ENCODE peak calls at places on chromosomes 2 and 18, in seven cellular contexts. P is A172; K is NCI-H524; S is IMR-90; T is tibial nerve; B is CD4-positive, alpha-beta memory T cell; L is iPS-NIHi11. C is an unnamed sample.

GRCh38 chr2:65349863-65350262 is 82.5 kb downstream of the SPRED2 start:
- DNase-seq in S (peak), B (no peak), P (peak), L (peak), T (peak), K (peak), C (peak)

GRCh38 chr18:74836296-74837139 is 238.8 kb downstream of the ZNF407 start:
- DNase-seq in B (no peak), P (peak), S (peak), K (peak), T (no peak), L (peak), C (no peak)

GRCh38 chr2:120613742-120614481 is 121.8 kb upstream of the GLI2 start:
- DNase-seq in L (no peak), B (no peak), P (no peak), T (no peak), S (peak), K (no peak), C (no peak)

GRCh38 chr2:181823405-181823804 is 68.1 kb upstream of the ITPRID2 start:
- DNase-seq in B (no peak), T (no peak), P (no peak), K (no peak), L (no peak), S (peak), C (no peak)

GRCh38 chr18:41577529-41577928 is 377.5 kb upstream of the PIK3C3 start:
- DNase-seq in P (no peak), K (no peak), T (no peak), B (no peak), S (no peak), L (no peak), C (no peak)

GRCh38 chr2:239157766-239158165 is 243.1 kb downstream of the HDAC4 start:
- DNase-seq in B (no peak), S (peak), P (peak), T (peak), K (no peak), L (peak), C (no peak)

GRCh38 chr18:48612511-48612910 is 73.7 kb downstream of the CTIF start:
- DNase-seq in K (no peak), T (no peak), L (no peak), P (no peak), S (no peak), B (no peak), C (no peak)

GRCh38 chr2:106098664-106099063 is 95.4 kb downstream of the UXS1 start:
- DNase-seq in P (no peak), S (no peak), T (no peak), K (no peak), B (no peak), L (no peak), C (no peak)

GRCh38 chr2:222904557-222905258 is 43.9 kb downstream of the ACSL3 start:
- DNase-seq in B (no peak), K (no peak), P (peak), T (no peak), L (no peak), S (peak), C (no peak)

GRCh38 chr2:112147796-112148195 is 9.6 kb downstream of the FBLN7 start:
- DNase-seq in B (no peak), T (no peak), P (no peak), S (no peak), K (no peak), L (no peak), C (no peak)

GRCh38 chr2:234917245-234917975 is 34.4 kb upstream of the SH3BP4 start:
- DNase-seq in K (no peak), S (no peak), L (no peak), T (no peak), P (no peak), B (no peak), C (no peak)

GRCh38 chr2:118848381-118849225 is 1.2 kb upstream of the EN1 start:
- DNase-seq in K (no peak), P (no peak), T (no peak), L (peak), B (peak), S (no peak), C (no peak)

GRCh38 chr18:75330308-75330707 is 97.2 kb downstream of the SMIM21 start:
- DNase-seq in B (no peak), L (no peak), S (no peak), T (no peak), P (no peak), K (no peak), C (no peak)

GRCh38 chr18:63149200-63149587 is 170.4 kb downstream of the BCL2 start:
- DNase-seq in T (no peak), S (no peak), K (no peak), P (no peak), L (no peak), B (no peak), C (no peak)

GRCh38 chr2:41910126-41910525 is 137.7 kb upstream of the PKDCC start:
- DNase-seq in B (no peak), K (no peak), L (no peak), S (peak), P (no peak), T (no peak), C (no peak)

GRCh38 chr2:195633573-195633870 is 23.5 kb upstream of the SLC39A10 start:
- DNase-seq in T (no peak), B (no peak), L (no peak), K (no peak), S (no peak), P (no peak), C (no peak)

GRCh38 chr2:238838786-238839327 is 9.0 kb upstream of the TWIST2 start:
- DNase-seq in K (no peak), S (no peak), T (no peak), P (no peak), B (no peak), L (no peak), C (no peak)

GRCh38 chr2:39335930-39336329 is 92.2 kb upstream of the CDKL4 start:
- DNase-seq in S (no peak), L (no peak), B (no peak), K (no peak), T (no peak), P (no peak), C (no peak)

GRCh38 chr2:137233091-137233490 is 467.7 kb downstream of the THSD7B start:
- DNase-seq in K (no peak), T (no peak), L (no peak), S (no peak), P (no peak), B (no peak), C (no peak)

GRCh38 chr2:214591359-214591758 is 180.5 kb downstream of the VWC2L start:
- DNase-seq in P (peak), S (peak), K (no peak), T (no peak), L (no peak), B (no peak), C (no peak)

GRCh38 chr18:31578126-31578525 is 13.6 kb upstream of the TTR start:
- DNase-seq in L (no peak), T (no peak), S (no peak), K (no peak), P (no peak), B (no peak), C (no peak)

GRCh38 chr2:53091183-53091582 is 676.4 kb upstream of the CHAC2 start:
- DNase-seq in K (no peak), L (no peak), T (no peak), B (no peak), P (no peak), S (no peak), C (no peak)

C was measured in NCI-H2171.